ENCODE peak calls at places on chromosome 14, in five cellular contexts. T is IMR-90, J is A549, V is HepG2, Z is K562. I is an unnamed sample.

GRCh38 chr14:21039059-21039422 is 3.1 kb upstream of the RNASE7 start:
- DNase-seq in T (peak; percentile 43), J (no peak), V (peak; percentile 73), Z (no peak), I (no peak)

GRCh38 chr14:103702497-103703432 is 12.5 kb downstream of the XRCC3 start:
- DNase-seq in T (no peak), J (no peak), V (no peak), Z (no peak), I (no peak)

GRCh38 chr14:60647081-60647836 is 2.0 kb downstream of the SIX1 start:
- DNase-seq in T (peak; percentile 69), J (peak; percentile 54), V (peak; percentile 32), Z (no peak), I (no peak)

GRCh38 chr14:51081209-51081608 is 13.7 kb downstream of the TRIM9 start:
- DNase-seq in T (no peak), J (no peak), V (no peak), Z (no peak), I (no peak)

GRCh38 chr14:68637106-68638021 is 155.5 kb downstream of the ZFP36L1 start:
- DNase-seq in T (peak; percentile 58), J (no peak), V (no peak), Z (no peak), I (no peak)

GRCh38 chr14:32913725-32914124 is 25.0 kb upstream of the NPAS3 start:
- DNase-seq in T (no peak), J (no peak), V (peak; percentile 36), Z (no peak), I (no peak)

GRCh38 chr14:57182760-57183503 is 85.8 kb downstream of the EXOC5 start:
- DNase-seq in T (peak; percentile 2), J (peak; percentile 34), V (peak; percentile 15), Z (no peak), I (no peak)

GRCh38 chr14:55339770-55340169 is 68.5 kb downstream of the FBXO34 start:
- DNase-seq in T (peak; percentile 25), J (no peak), V (no peak), Z (no peak), I (no peak)

GRCh38 chr14:76955575-76956252 is 72.8 kb downstream of the IRF2BPL start:
- DNase-seq in T (peak; percentile 59), J (peak; percentile 60), V (peak; percentile 59), Z (no peak), I (peak; percentile 66)

GRCh38 chr14:79196216-79196615 is 1015.1 kb downstream of the DIO2 start:
- DNase-seq in T (no peak), J (no peak), V (no peak), Z (no peak), I (no peak)

GRCh38 chr14:77158175-77158908 is 16.8 kb upstream of the ZDHHC22 start:
- DNase-seq in T (peak; percentile 71), J (peak; percentile 52), V (no peak), Z (peak; percentile 38), I (no peak)

GRCh38 chr14:63134801-63135200 is 69.4 kb upstream of the RHOJ start:
- DNase-seq in T (peak; percentile 35), J (peak; percentile 4), V (no peak), Z (peak; percentile 13), I (no peak)

GRCh38 chr14:38016497-38016896 is 191.2 kb upstream of the SSTR1 start:
- DNase-seq in T (no peak), J (no peak), V (peak; percentile 41), Z (no peak), I (no peak)

GRCh38 chr14:52078093-52078492 is 9.2 kb upstream of the NID2 start:
- DNase-seq in T (peak; percentile 82), J (no peak), V (no peak), Z (no peak), I (no peak)

GRCh38 chr14:93752980-93753561 is 35.2 kb downstream of the PRIMA1 start:
- DNase-seq in T (no peak), J (no peak), V (no peak), Z (no peak), I (no peak)

GRCh38 chr14:54975856-54976255 is 51.0 kb downstream of the WDHD1 start:
- DNase-seq in T (no peak), J (peak; percentile 4), V (no peak), Z (no peak), I (no peak)

GRCh38 chr14:49461529-49462401 is 124.4 kb downstream of the RPS29 start:
- DNase-seq in T (peak; percentile 81), J (peak; percentile 82), V (peak; percentile 69), Z (peak; percentile 32), I (peak; percentile 43)

GRCh38 chr14:36238666-36239363 is 62.3 kb upstream of the PTCSC3 start:
- DNase-seq in T (peak; percentile 70), J (no peak), V (no peak), Z (no peak), I (no peak)

GRCh38 chr14:52175982-52176502 is 91.5 kb upstream of the PTGDR start:
- DNase-seq in T (no peak), J (no peak), V (no peak), Z (no peak), I (peak; percentile 23)

GRCh38 chr14:35808076-35808657 is 928 bp downstream of the RALGAPA1 start:
- DNase-seq in T (no peak), J (peak; percentile 31), V (no peak), Z (peak; percentile 30), I (no peak)

GRCh38 chr14:52783211-52783610 is 8.2 kb downstream of the GNPNAT1 start:
- DNase-seq in T (no peak), J (no peak), V (no peak), Z (no peak), I (no peak)

GRCh38 chr14:67166450-67166853 is 22.8 kb upstream of the GARIN2 start:
- DNase-seq in T (peak; percentile 58), J (peak; percentile 64), V (no peak), Z (no peak), I (no peak)

GRCh38 chr14:85233756-85234545 is 296.0 kb upstream of the FLRT2 start:
- DNase-seq in T (peak; percentile 80), J (peak; percentile 72), V (no peak), Z (no peak), I (no peak)

GRCh38 chr14:52821805-52822250 is 30.4 kb upstream of the GNPNAT1 start:
- DNase-seq in T (no peak), J (no peak), V (peak; percentile 93), Z (no peak), I (no peak)

GRCh38 chr14:55255185-55255584 is 16.0 kb upstream of the FBXO34 start:
- DNase-seq in T (no peak), J (no peak), V (no peak), Z (no peak), I (no peak)

GRCh38 chr14:50003213-50004021 is 110.5 kb downstream of the ARF6 start:
- DNase-seq in T (peak; percentile 35), J (peak; percentile 75), V (peak; percentile 71), Z (peak; percentile 94), I (peak; percentile 60)

GRCh38 chr14:64149921-64150320 is 144.2 kb downstream of the ESR2 start:
- DNase-seq in T (no peak), J (no peak), V (no peak), Z (no peak), I (no peak)

GRCh38 chr14:76647699-76648298 is 113.5 kb upstream of the VASH1 start:
- DNase-seq in T (peak; percentile 59), J (peak; percentile 71), V (peak; percentile 52), Z (peak; percentile 54), I (no peak)

GRCh38 chr14:101559624-101560533 is 1.4 kb upstream of the DIO3 start:
- DNase-seq in T (peak; percentile 3), J (no peak), V (no peak), Z (no peak), I (no peak)

GRCh38 chr14:99141236-99141635 is 130.8 kb downstream of the BCL11B start:
- DNase-seq in T (no peak), J (no peak), V (no peak), Z (no peak), I (no peak)

GRCh38 chr14:100370003-100370402 is 46.9 kb downstream of the SLC25A47 start:
- DNase-seq in T (no peak), J (no peak), V (no peak), Z (no peak), I (no peak)

GRCh38 chr14:27995688-27996087 is 770.9 kb upstream of the FOXG1 start:
- DNase-seq in T (no peak), J (no peak), V (no peak), Z (no peak), I (no peak)

GRCh38 chr14:38197001-38197760 is 10.5 kb upstream of the SSTR1 start:
- DNase-seq in T (peak; percentile 38), J (no peak), V (no peak), Z (no peak), I (no peak)

DNA sequence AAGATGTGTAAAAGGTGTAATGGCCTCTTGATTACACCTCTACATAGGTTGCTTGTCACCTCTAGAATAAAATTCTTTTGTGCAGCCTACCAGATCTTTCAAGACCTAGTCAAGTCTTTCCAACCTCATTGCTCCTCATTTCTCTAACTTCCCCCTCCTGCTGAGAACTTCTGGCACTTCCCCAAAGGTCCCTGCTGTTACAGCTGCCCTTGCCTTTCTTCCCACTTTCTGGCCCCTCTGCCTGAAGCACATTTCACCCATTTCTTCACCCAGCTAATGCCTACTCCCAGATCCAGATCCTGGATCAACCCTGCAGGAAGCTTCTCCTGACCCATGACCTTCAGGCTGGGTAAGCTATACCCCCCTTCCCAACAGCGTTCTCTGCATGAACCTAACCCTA is 1.5 kb downstream of the TSHR start:
- DNase-seq in T (no peak), J (no peak), V (no peak), Z (no peak), I (no peak)
- H3K4me1 ChIP-seq in T (no peaks in the 10 kb centered on the region), J (no peaks in the 10 kb centered on the region), V (peaks cover 10% of the 10 kb centered on the region), Z (no peaks in the 10 kb centered on the region), I (peaks cover 18% of the 10 kb centered on the region)

GRCh38 chr14:73209943-73210342 is 27.4 kb upstream of the PAPLN start:
- DNase-seq in T (peak; percentile 67), J (no peak), V (no peak), Z (no peak), I (no peak)

GRCh38 chr14:73208846-73209245 is 28.5 kb upstream of the PAPLN start:
- DNase-seq in T (no peak), J (no peak), V (no peak), Z (no peak), I (no peak)

GRCh38 chr14:73211251-73211650 is 26.1 kb upstream of the PAPLN start:
- DNase-seq in T (no peak), J (no peak), V (peak; percentile 17), Z (no peak), I (no peak)

GRCh38 chr14:73207615-73208014 is 29.7 kb upstream of the PAPLN start:
- DNase-seq in T (no peak), J (no peak), V (no peak), Z (no peak), I (no peak)

GRCh38 chr14:73208390-73208789 is 28.9 kb upstream of the PAPLN start:
- DNase-seq in T (no peak), J (no peak), V (no peak), Z (no peak), I (no peak)
- TF ChIP-seq BHLHE40 in T (no peak), J (no peak), V (no peak), Z (no peak), I (no peak)

DNA sequence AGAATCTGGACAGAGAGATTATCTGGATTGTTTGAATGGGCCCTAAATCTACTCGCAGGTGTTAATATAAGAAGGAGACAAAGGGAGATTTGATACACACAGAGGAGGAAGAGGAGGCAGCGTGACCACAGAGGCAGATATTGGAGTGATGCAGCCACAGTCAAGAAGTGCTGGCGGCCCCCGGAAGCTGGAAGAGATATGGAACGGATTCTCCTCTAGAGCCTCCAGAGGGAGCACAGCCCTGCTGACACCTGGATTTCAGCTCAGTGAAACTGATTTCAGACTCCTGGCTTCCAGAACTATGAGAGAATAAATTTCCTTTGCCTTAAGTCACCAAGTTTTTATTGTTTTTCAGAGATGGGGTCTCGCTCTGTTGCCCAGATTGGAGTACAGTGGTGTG is 9.2 kb upstream of the TC2N start:
- DNase-seq in T (no peak), J (no peak), V (no peak), Z (no peak), I (no peak)
- H3K4me1 ChIP-seq in T (peaks cover 15% of the 10 kb centered on the region), J (peaks cover 32% of the 10 kb centered on the region), V (peaks cover 21% of the 10 kb centered on the region), Z (no peaks in the 10 kb centered on the region), I (peaks cover 28% of the 10 kb centered on the region)

GRCh38 chr14:61656341-61656740 is 39.0 kb upstream of the HIF1A start:
- DNase-seq in T (no peak), J (no peak), V (no peak), Z (no peak), I (no peak)
- TF ChIP-seq BHLHE40 in T (no peak), J (no peak), V (no peak), Z (no peak), I (no peak)

I was measured in GM12878.